ENCODE peak calls at places on chromosomes 4 and X, in nine cellular contexts. One of them, this sample, is unnamed.

GRCh38 chr4:101366331-101366730 is 19.0 kb upstream of the PPP3CA start:
- DNase-seq in GM23248: peak; percentile 38
- DNase-seq in colonic mucosa: no peak
- DNase-seq in skeletal muscle cell: no peak
- DNase-seq in tibial artery: no peak
- DNase-seq in IMR-90: peak; percentile 54
- DNase-seq in left lung: no peak
- DNase-seq in suprapubic skin: no peak
- DNase-seq in keratinocyte: no peak
- DNase-seq in this sample: no peak

GRCh38 chr4:111283066-111283677 is 660.3 kb upstream of the PITX2 start:
- DNase-seq in GM23248: peak; percentile 56
- DNase-seq in colonic mucosa: peak; percentile 74
- DNase-seq in skeletal muscle cell: no peak
- DNase-seq in tibial artery: peak; percentile 26
- DNase-seq in IMR-90: peak; percentile 57
- DNase-seq in left lung: no peak
- DNase-seq in suprapubic skin: peak; percentile 76
- DNase-seq in keratinocyte: no peak
- DNase-seq in this sample: peak; percentile 64

GRCh38 chr4:20520901-20521300 is 179.4 kb upstream of the PACRGL start:
- DNase-seq in GM23248: peak; percentile 80
- DNase-seq in colonic mucosa: no peak
- DNase-seq in skeletal muscle cell: peak; percentile 22
- DNase-seq in tibial artery: no peak
- DNase-seq in IMR-90: peak; percentile 62
- DNase-seq in left lung: no peak
- DNase-seq in suprapubic skin: no peak
- DNase-seq in keratinocyte: peak; percentile 15
- DNase-seq in this sample: peak; percentile 47

GRCh38 chrX:80808160-80808735 is 1.4 kb downstream of the BRWD3 start:
- DNase-seq in GM23248: peak; percentile 76
- DNase-seq in colonic mucosa: peak; percentile 81
- DNase-seq in skeletal muscle cell: peak; percentile 13
- DNase-seq in tibial artery: peak; percentile 77
- DNase-seq in IMR-90: peak; percentile 67
- DNase-seq in left lung: peak; percentile 73
- DNase-seq in suprapubic skin: peak; percentile 84
- DNase-seq in keratinocyte: no peak
- DNase-seq in this sample: peak; percentile 75

GRCh38 chr4:88439161-88439760 is 17.7 kb upstream of the HERC5 start:
- DNase-seq in GM23248: no peak
- DNase-seq in colonic mucosa: no peak
- DNase-seq in skeletal muscle cell: no peak
- DNase-seq in tibial artery: no peak
- DNase-seq in IMR-90: no peak
- DNase-seq in left lung: no peak
- DNase-seq in suprapubic skin: no peak
- DNase-seq in keratinocyte: no peak
- DNase-seq in this sample: no peak

GRCh38 chrX:44844204-44844603 is 383 bp downstream of the DUSP21 start:
- DNase-seq in GM23248: no peak
- DNase-seq in colonic mucosa: no peak
- DNase-seq in skeletal muscle cell: no peak
- DNase-seq in tibial artery: no peak
- DNase-seq in IMR-90: no peak
- DNase-seq in left lung: no peak
- DNase-seq in suprapubic skin: no peak
- DNase-seq in keratinocyte: no peak
- DNase-seq in this sample: no peak

GRCh38 chr4:165541773-165542459 is 163.1 kb downstream of the CPE start:
- DNase-seq in GM23248: no peak
- DNase-seq in colonic mucosa: no peak
- DNase-seq in skeletal muscle cell: no peak
- DNase-seq in tibial artery: no peak
- DNase-seq in IMR-90: no peak
- DNase-seq in left lung: no peak
- DNase-seq in suprapubic skin: no peak
- DNase-seq in keratinocyte: no peak
- DNase-seq in this sample: no peak

GRCh38 chr4:56976878-56977320 is 507 bp downstream of the NOA1 start:
- DNase-seq in GM23248: peak; percentile 62
- DNase-seq in colonic mucosa: peak; percentile 68
- DNase-seq in skeletal muscle cell: no peak
- DNase-seq in tibial artery: peak; percentile 27
- DNase-seq in IMR-90: no peak
- DNase-seq in left lung: peak; percentile 68
- DNase-seq in suprapubic skin: no peak
- DNase-seq in keratinocyte: no peak
- DNase-seq in this sample: no peak

GRCh38 chr4:3369781-3370660 is 71.7 kb upstream of the HGFAC start:
- DNase-seq in GM23248: peak; percentile 96
- DNase-seq in colonic mucosa: no peak
- DNase-seq in skeletal muscle cell: peak; percentile 65
- DNase-seq in tibial artery: peak; percentile 53
- DNase-seq in IMR-90: peak; percentile 94
- DNase-seq in left lung: no peak
- DNase-seq in suprapubic skin: no peak
- DNase-seq in keratinocyte: no peak
- DNase-seq in this sample: peak; percentile 82

GRCh38 chrX:38166478-38167083 is 54.1 kb downstream of the SRPX start:
- DNase-seq in GM23248: peak; percentile 45
- DNase-seq in colonic mucosa: peak; percentile 49
- DNase-seq in skeletal muscle cell: no peak
- DNase-seq in tibial artery: no peak
- DNase-seq in IMR-90: peak; percentile 26
- DNase-seq in left lung: no peak
- DNase-seq in suprapubic skin: no peak
- DNase-seq in keratinocyte: no peak
- DNase-seq in this sample: peak; percentile 37

GRCh38 chrX:26254436-26254835 is 38.5 kb downstream of the MAGEB5 start:
- DNase-seq in GM23248: no peak
- DNase-seq in colonic mucosa: no peak
- DNase-seq in skeletal muscle cell: no peak
- DNase-seq in tibial artery: no peak
- DNase-seq in IMR-90: no peak
- DNase-seq in left lung: no peak
- DNase-seq in suprapubic skin: no peak
- DNase-seq in keratinocyte: no peak
- DNase-seq in this sample: no peak

GRCh38 chrX:37745835-37746234 is 34.0 kb upstream of the CYBB start:
- DNase-seq in GM23248: no peak
- DNase-seq in colonic mucosa: no peak
- DNase-seq in skeletal muscle cell: no peak
- DNase-seq in tibial artery: no peak
- DNase-seq in IMR-90: no peak
- DNase-seq in left lung: no peak
- DNase-seq in suprapubic skin: no peak
- DNase-seq in keratinocyte: no peak
- DNase-seq in this sample: no peak

GRCh38 chr4:17398805-17399204 is 113.1 kb downstream of the QDPR start:
- DNase-seq in GM23248: no peak
- DNase-seq in colonic mucosa: no peak
- DNase-seq in skeletal muscle cell: no peak
- DNase-seq in tibial artery: no peak
- DNase-seq in IMR-90: no peak
- DNase-seq in left lung: no peak
- DNase-seq in suprapubic skin: no peak
- DNase-seq in keratinocyte: no peak
- DNase-seq in this sample: no peak

GRCh38 chrX:84729809-84730208 is 227.6 kb upstream of the HDX start:
- DNase-seq in GM23248: peak; percentile 52
- DNase-seq in colonic mucosa: no peak
- DNase-seq in skeletal muscle cell: no peak
- DNase-seq in tibial artery: peak; percentile 23
- DNase-seq in IMR-90: peak; percentile 31
- DNase-seq in left lung: no peak
- DNase-seq in suprapubic skin: no peak
- DNase-seq in keratinocyte: no peak
- DNase-seq in this sample: peak; percentile 52

GRCh38 chrX:79413009-79413408 is 45.9 kb upstream of the ITM2A start:
- DNase-seq in GM23248: peak; percentile 19
- DNase-seq in colonic mucosa: no peak
- DNase-seq in skeletal muscle cell: no peak
- DNase-seq in tibial artery: no peak
- DNase-seq in IMR-90: peak; percentile 1
- DNase-seq in left lung: no peak
- DNase-seq in suprapubic skin: no peak
- DNase-seq in keratinocyte: no peak
- DNase-seq in this sample: peak; percentile 38

GRCh38 chrX:102849396-102849795 is 87.7 kb upstream of the RAB40AL start:
- DNase-seq in GM23248: no peak
- DNase-seq in colonic mucosa: no peak
- DNase-seq in skeletal muscle cell: no peak
- DNase-seq in tibial artery: no peak
- DNase-seq in IMR-90: no peak
- DNase-seq in left lung: no peak
- DNase-seq in suprapubic skin: no peak
- DNase-seq in keratinocyte: no peak
- DNase-seq in this sample: no peak

DNA sequence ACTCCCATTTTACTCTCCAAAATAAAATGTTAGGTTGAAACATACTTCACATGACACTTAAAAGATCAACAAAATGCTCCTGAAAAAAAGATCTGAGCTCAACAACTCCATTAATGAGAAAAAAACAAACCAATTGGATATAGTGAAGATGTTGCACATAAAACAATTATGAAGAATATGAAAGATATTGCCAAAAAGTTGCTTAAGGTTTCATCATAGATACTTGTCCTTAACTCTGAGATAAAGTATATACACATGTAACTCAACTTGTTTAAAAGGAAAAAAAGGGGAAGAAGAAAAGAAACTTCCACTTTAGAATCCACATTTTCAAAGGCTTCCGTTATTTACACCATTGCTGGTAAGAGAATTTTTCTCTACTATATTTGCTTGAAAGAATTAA is 2.7 kb downstream of the AFAP1 start:
- DNase-seq in GM23248: peak; percentile 35
- DNase-seq in colonic mucosa: no peak
- DNase-seq in skeletal muscle cell: no peak
- DNase-seq in tibial artery: no peak
- DNase-seq in IMR-90: no peak
- DNase-seq in left lung: no peak
- DNase-seq in suprapubic skin: no peak
- DNase-seq in keratinocyte: no peak
- DNase-seq in this sample: no peak
- H3K4me3 ChIP-seq in GM23248: peak overlapping the region; percentile 93
- H3K4me3 ChIP-seq in colonic mucosa: no peak overlapping the region
- H3K4me3 ChIP-seq in skeletal muscle cell: peak overlapping the region; percentile 81
- H3K4me3 ChIP-seq in tibial artery: no peak overlapping the region
- H3K4me3 ChIP-seq in IMR-90: peak overlapping the region; percentile 69
- H3K4me3 ChIP-seq in left lung: no peak overlapping the region
- H3K4me3 ChIP-seq in suprapubic skin: no peak overlapping the region
- H3K4me3 ChIP-seq in keratinocyte: no peak overlapping the region
- H3K4me3 ChIP-seq in this sample: no peak overlapping the region

DNA sequence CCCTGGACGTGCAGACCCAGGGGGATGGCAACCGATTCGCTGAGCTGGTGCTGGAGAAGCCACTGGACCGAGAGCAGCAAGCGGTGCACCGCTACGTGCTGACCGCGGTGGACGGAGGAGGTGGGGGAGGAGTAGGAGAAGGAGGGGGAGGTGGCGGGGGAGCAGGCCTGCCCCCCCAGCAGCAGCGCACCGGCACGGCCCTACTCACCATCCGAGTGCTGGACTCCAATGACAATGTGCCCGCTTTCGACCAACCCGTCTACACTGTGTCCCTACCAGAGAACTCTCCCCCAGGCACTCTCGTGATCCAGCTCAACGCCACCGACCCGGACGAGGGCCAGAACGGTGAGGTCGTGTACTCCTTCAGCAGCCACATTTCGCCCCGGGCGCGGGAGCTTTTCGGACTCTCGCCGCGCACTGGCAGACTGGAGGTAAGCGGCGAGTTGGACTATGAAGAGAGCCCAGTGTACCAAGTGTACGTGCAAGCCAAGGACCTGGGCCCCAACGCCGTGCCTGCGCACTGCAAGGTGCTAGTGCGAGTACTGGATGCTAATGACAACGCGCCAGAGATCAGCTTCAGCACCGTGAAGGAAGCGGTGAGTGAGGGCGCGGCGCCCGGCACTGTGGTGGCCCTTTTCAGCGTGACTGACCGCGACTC is 1.7 kb downstream of the PCDH10 start:
- DNase-seq in GM23248: peak; percentile 4
- DNase-seq in colonic mucosa: no peak
- DNase-seq in skeletal muscle cell: no peak
- DNase-seq in tibial artery: no peak
- DNase-seq in IMR-90: no peak
- DNase-seq in left lung: no peak
- DNase-seq in suprapubic skin: no peak
- DNase-seq in keratinocyte: no peak
- DNase-seq in this sample: no peak
- H3K4me3 ChIP-seq in GM23248: no peak overlapping the region
- H3K4me3 ChIP-seq in colonic mucosa: no peak overlapping the region
- H3K4me3 ChIP-seq in skeletal muscle cell: peak overlapping the region; percentile 66
- H3K4me3 ChIP-seq in tibial artery: peak overlapping the region; percentile 63
- H3K4me3 ChIP-seq in IMR-90: no peak overlapping the region
- H3K4me3 ChIP-seq in left lung: no peak overlapping the region
- H3K4me3 ChIP-seq in suprapubic skin: peak overlapping the region; percentile 47
- H3K4me3 ChIP-seq in keratinocyte: no peak overlapping the region
- H3K4me3 ChIP-seq in this sample: no peak overlapping the region

DNA sequence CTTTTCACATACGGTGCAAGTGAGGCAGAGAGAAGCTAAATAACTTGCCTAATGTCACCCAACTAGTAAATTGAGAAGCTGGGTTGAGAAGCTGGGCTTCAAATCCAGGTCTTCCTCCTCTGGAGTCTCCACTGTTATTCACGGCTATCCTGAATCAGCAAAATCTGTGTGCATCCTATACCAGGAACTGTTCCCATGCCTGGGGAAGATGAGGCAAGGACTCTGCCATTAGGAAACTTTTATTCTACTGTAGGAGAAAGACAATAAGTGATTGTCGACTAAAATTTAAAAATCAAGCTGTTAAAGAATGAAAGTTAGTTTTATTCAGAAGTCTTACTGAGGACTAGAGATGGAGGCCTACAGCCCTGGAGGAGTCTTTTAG is 869 bp upstream of the TEC start:
- DNase-seq in GM23248: no peak
- DNase-seq in colonic mucosa: no peak
- DNase-seq in skeletal muscle cell: no peak
- DNase-seq in tibial artery: no peak
- DNase-seq in IMR-90: no peak
- DNase-seq in left lung: no peak
- DNase-seq in suprapubic skin: no peak
- DNase-seq in keratinocyte: no peak
- DNase-seq in this sample: no peak
- H3K4me3 ChIP-seq in GM23248: peak overlapping the region; percentile 77
- H3K4me3 ChIP-seq in colonic mucosa: peak overlapping the region; percentile 71
- H3K4me3 ChIP-seq in skeletal muscle cell: no peak overlapping the region
- H3K4me3 ChIP-seq in tibial artery: peak overlapping the region; percentile 92
- H3K4me3 ChIP-seq in IMR-90: no peak overlapping the region
- H3K4me3 ChIP-seq in left lung: peak overlapping the region; percentile 53
- H3K4me3 ChIP-seq in suprapubic skin: peak overlapping the region; percentile 87
- H3K4me3 ChIP-seq in keratinocyte: no peak overlapping the region
- H3K4me3 ChIP-seq in this sample: peak overlapping the region; percentile 72

GRCh38 chr4:70315928-70316327 is 18.9 kb upstream of the CABS1 start:
- DNase-seq in GM23248: no peak
- DNase-seq in colonic mucosa: no peak
- DNase-seq in skeletal muscle cell: no peak
- DNase-seq in tibial artery: no peak
- DNase-seq in IMR-90: no peak
- DNase-seq in left lung: no peak
- DNase-seq in suprapubic skin: no peak
- DNase-seq in keratinocyte: no peak
- DNase-seq in this sample: no peak

GRCh38 chr4:70313736-70314135 is 21.0 kb upstream of the CABS1 start:
- DNase-seq in GM23248: no peak
- DNase-seq in colonic mucosa: no peak
- DNase-seq in skeletal muscle cell: no peak
- DNase-seq in tibial artery: no peak
- DNase-seq in IMR-90: no peak
- DNase-seq in left lung: no peak
- DNase-seq in suprapubic skin: no peak
- DNase-seq in keratinocyte: no peak
- DNase-seq in this sample: no peak
- H3K4me3 ChIP-seq in GM23248: no peak overlapping the region
- H3K4me3 ChIP-seq in colonic mucosa: no peak overlapping the region
- H3K4me3 ChIP-seq in skeletal muscle cell: no peak overlapping the region
- H3K4me3 ChIP-seq in tibial artery: no peak overlapping the region
- H3K4me3 ChIP-seq in IMR-90: no peak overlapping the region
- H3K4me3 ChIP-seq in left lung: no peak overlapping the region
- H3K4me3 ChIP-seq in suprapubic skin: no peak overlapping the region
- H3K4me3 ChIP-seq in keratinocyte: no peak overlapping the region
- H3K4me3 ChIP-seq in this sample: no peak overlapping the region